ENCODE peak calls at places on chromosomes 4 and X, in five cellular contexts. M is activated naive CD4-positive, alpha-beta T cell; C is osteocyte; K is cardiac muscle cell; X is hypothalamus. S is an unnamed sample.

GRCh38 chr4:156146581-156146980 is 192.9 kb upstream of the CTSO start:
- DNase-seq in K (no peak), X (no peak), M (no peak), C (no peak), S (no peak)

GRCh38 chr4:73573794-73574528 is 46.3 kb downstream of the RASSF6 start:
- DNase-seq in M (no peak), K (peak), X (peak), C (peak), S (peak)

GRCh38 chr4:165803005-165803404 is 70.0 kb upstream of the TLL1 start:
- DNase-seq in X (no peak), M (no peak), C (no peak), K (no peak), S (no peak)

GRCh38 chrX:150036181-150036580 is 97.9 kb upstream of the EOLA2 start:
- DNase-seq in K (no peak), M (no peak), X (no peak), C (no peak), S (no peak)

GRCh38 chr4:151197258-151197657 is 79.7 kb upstream of the PRSS48 start:
- DNase-seq in X (no peak), K (no peak), M (no peak), C (no peak), S (no peak)

GRCh38 chr4:2263701-2264321 is 1.9 kb upstream of the MXD4 start:
- DNase-seq in C (no peak), X (no peak), K (no peak), M (no peak), S (no peak)

GRCh38 chrX:30612250-30612655 is 34.7 kb upstream of the TASL start:
- DNase-seq in M (no peak), C (no peak), X (no peak), K (no peak), S (no peak)

GRCh38 chrX:43728002-43728401 is 71.9 kb downstream of the MAOA start:
- DNase-seq in C (no peak), K (no peak), M (no peak), X (no peak), S (no peak)

GRCh38 chr4:47106561-47106960 is 75.2 kb downstream of the GABRB1 start:
- DNase-seq in X (no peak), M (no peak), C (no peak), K (no peak), S (no peak)

GRCh38 chr4:70405765-70406164 is 8.0 kb downstream of the OPRPN start:
- DNase-seq in X (no peak), C (no peak), K (no peak), M (no peak), S (no peak)

GRCh38 chr4:185932491-185932890 is 120.5 kb upstream of the SORBS2 start:
- DNase-seq in X (no peak), K (no peak), C (no peak), M (no peak), S (no peak)

GRCh38 chr4:52197351-52197750 is 146.2 kb downstream of the SPATA18 start:
- DNase-seq in C (no peak), M (no peak), X (no peak), K (no peak), S (no peak)

GRCh38 chr4:146952896-146953295 is 7.2 kb upstream of the TTC29 start:
- DNase-seq in C (no peak), X (no peak), M (no peak), K (no peak), S (no peak)

GRCh38 chr4:177380730-177381287 is 61.4 kb downstream of the AGA start:
- DNase-seq in C (no peak), M (no peak), K (no peak), X (no peak), S (no peak)

GRCh38 chrX:139739138-139739537 is 31.2 kb upstream of the MCF2 start:
- DNase-seq in M (no peak), C (no peak), X (no peak), K (no peak), S (no peak)

S was measured in germinal center.